ENCODE peak calls at places on chromosomes 2 and 18, in five cellular contexts. W, T, K, Y and X are unnamed samples.

GRCh38 chr18:46239549-46239948 is 135.4 kb downstream of the HAUS1 start:
- DNase-seq in W (no peak), Y (no peak), K (no peak), T (no peak), X (no peak)

GRCh38 chr2:46338674-46339073 is 41.5 kb downstream of the EPAS1 start:
- DNase-seq in W (no peak), Y (no peak), T (no peak), K (no peak), X (no peak)

GRCh38 chr2:18422416-18423165 is 137.9 kb downstream of the RDH14 start:
- DNase-seq in Y (no peak), K (no peak), W (no peak), T (no peak), X (no peak)

GRCh38 chr2:127103243-127104165 is 3.5 kb downstream of the BIN1 start:
- DNase-seq in W (no peak), Y (no peak), K (no peak), T (no peak), X (no peak)

GRCh38 chr2:96532641-96533291 is 3.8 kb upstream of the ARID5A start:
- DNase-seq in W (no peak), K (no peak), Y (no peak), T (no peak), X (no peak)

GRCh38 chr2:164069542-164069941 is 333.7 kb upstream of the FIGN start:
- DNase-seq in W (no peak), T (no peak), K (no peak), Y (no peak), X (no peak)

GRCh38 chr2:100196786-100197494 is 54.5 kb upstream of the AFF3 start:
- DNase-seq in T (no peak), K (no peak), W (no peak), Y (no peak), X (no peak)

GRCh38 chr2:204072443-204073324 is 136.1 kb downstream of the ICOS start:
- DNase-seq in W (peak), Y (peak), K (no peak), T (no peak), X (peak)

GRCh38 chr18:2087877-2088673 is 483.2 kb downstream of the METTL4 start:
- DNase-seq in W (no peak), Y (no peak), K (no peak), T (no peak), X (no peak)

GRCh38 chr2:218282173-218282991 is 9.9 kb downstream of the TMBIM1 start:
- DNase-seq in K (no peak), W (no peak), Y (no peak), T (no peak), X (no peak)